ENCODE peak calls at places on chromosomes 2 and 18, in seven cellular contexts. One of them, this sample, is unnamed.

GRCh38 chr2:235685024-235685721 is 191.3 kb downstream of the AGAP1 start:
- DNase-seq in activated T-cell treated with anti-CD3 and anti-CD28 coated beads for 1 hour: no peak
- DNase-seq in RPMI7951: no peak
- DNase-seq in ureter: no peak
- DNase-seq in amniotic stem cell: no peak
- DNase-seq in MCF 10A: no peak
- DNase-seq in T-helper 17 cell: no peak
- DNase-seq in this sample: no peak

GRCh38 chr2:74501335-74502071 is 2.1 kb upstream of the LBX2 start:
- DNase-seq in RPMI7951: no peak
- DNase-seq in MCF 10A: no peak
- DNase-seq in ureter: no peak
- DNase-seq in activated T-cell treated with anti-CD3 and anti-CD28 coated beads for 1 hour: no peak
- DNase-seq in amniotic stem cell: no peak
- DNase-seq in T-helper 17 cell: no peak
- DNase-seq in this sample: no peak

GRCh38 chr18:50697509-50697908 is 122.3 kb downstream of the MRO start:
- DNase-seq in activated T-cell treated with anti-CD3 and anti-CD28 coated beads for 1 hour: no peak
- DNase-seq in MCF 10A: no peak
- DNase-seq in ureter: no peak
- DNase-seq in T-helper 17 cell: no peak
- DNase-seq in RPMI7951: no peak
- DNase-seq in amniotic stem cell: no peak
- DNase-seq in this sample: no peak

GRCh38 chr2:199463000-199463692 is 5.4 kb upstream of the SATB2 start:
- DNase-seq in activated T-cell treated with anti-CD3 and anti-CD28 coated beads for 1 hour: no peak
- DNase-seq in T-helper 17 cell: no peak
- DNase-seq in RPMI7951: peak
- DNase-seq in MCF 10A: peak
- DNase-seq in ureter: peak
- DNase-seq in amniotic stem cell: peak
- DNase-seq in this sample: peak

GRCh38 chr2:109260116-109260855 is 131.3 kb downstream of the SH3RF3 start:
- DNase-seq in ureter: no peak
- DNase-seq in activated T-cell treated with anti-CD3 and anti-CD28 coated beads for 1 hour: no peak
- DNase-seq in amniotic stem cell: no peak
- DNase-seq in MCF 10A: no peak
- DNase-seq in T-helper 17 cell: no peak
- DNase-seq in RPMI7951: no peak
- DNase-seq in this sample: no peak

GRCh38 chr2:172351586-172351985 is 75.8 kb upstream of the ITGA6 start:
- DNase-seq in RPMI7951: no peak
- DNase-seq in ureter: no peak
- DNase-seq in amniotic stem cell: no peak
- DNase-seq in T-helper 17 cell: no peak
- DNase-seq in activated T-cell treated with anti-CD3 and anti-CD28 coated beads for 1 hour: no peak
- DNase-seq in MCF 10A: no peak
- DNase-seq in this sample: no peak

GRCh38 chr2:140988597-140988996 is 1142.2 kb downstream of the LRP1B start:
- DNase-seq in MCF 10A: peak
- DNase-seq in amniotic stem cell: no peak
- DNase-seq in T-helper 17 cell: no peak
- DNase-seq in ureter: no peak
- DNase-seq in RPMI7951: no peak
- DNase-seq in activated T-cell treated with anti-CD3 and anti-CD28 coated beads for 1 hour: no peak
- DNase-seq in this sample: no peak

GRCh38 chr18:23259701-23260661 is 124.7 kb downstream of the CABLES1 start:
- DNase-seq in ureter: peak
- DNase-seq in RPMI7951: peak
- DNase-seq in MCF 10A: peak
- DNase-seq in amniotic stem cell: peak
- DNase-seq in activated T-cell treated with anti-CD3 and anti-CD28 coated beads for 1 hour: no peak
- DNase-seq in T-helper 17 cell: no peak
- DNase-seq in this sample: peak

GRCh38 chr18:54957987-54958386 is 1.3 kb downstream of the CCDC68 start:
- DNase-seq in RPMI7951: no peak
- DNase-seq in T-helper 17 cell: no peak
- DNase-seq in ureter: no peak
- DNase-seq in amniotic stem cell: no peak
- DNase-seq in MCF 10A: peak
- DNase-seq in activated T-cell treated with anti-CD3 and anti-CD28 coated beads for 1 hour: no peak
- DNase-seq in this sample: no peak

GRCh38 chr2:67840460-67841068 is 222.2 kb downstream of the C1D start:
- DNase-seq in RPMI7951: peak
- DNase-seq in MCF 10A: peak
- DNase-seq in amniotic stem cell: peak
- DNase-seq in T-helper 17 cell: no peak
- DNase-seq in activated T-cell treated with anti-CD3 and anti-CD28 coated beads for 1 hour: no peak
- DNase-seq in ureter: peak
- DNase-seq in this sample: peak

GRCh38 chr2:69643602-69644505 is at the start of gene AAK1:
- DNase-seq in MCF 10A: peak
- DNase-seq in T-helper 17 cell: peak
- DNase-seq in ureter: peak
- DNase-seq in activated T-cell treated with anti-CD3 and anti-CD28 coated beads for 1 hour: peak
- DNase-seq in amniotic stem cell: peak
- DNase-seq in RPMI7951: peak
- DNase-seq in this sample: peak

GRCh38 chr2:56239437-56239836 is 55.6 kb downstream of the CCDC85A start:
- DNase-seq in activated T-cell treated with anti-CD3 and anti-CD28 coated beads for 1 hour: no peak
- DNase-seq in RPMI7951: peak
- DNase-seq in ureter: no peak
- DNase-seq in MCF 10A: peak
- DNase-seq in amniotic stem cell: no peak
- DNase-seq in T-helper 17 cell: no peak
- DNase-seq in this sample: no peak

GRCh38 chr2:164739966-164740365 is 101.7 kb downstream of the COBLL1 start:
- DNase-seq in MCF 10A: peak
- DNase-seq in RPMI7951: peak
- DNase-seq in amniotic stem cell: peak
- DNase-seq in ureter: no peak
- DNase-seq in activated T-cell treated with anti-CD3 and anti-CD28 coated beads for 1 hour: no peak
- DNase-seq in T-helper 17 cell: no peak
- DNase-seq in this sample: no peak

GRCh38 chr18:12597775-12598174 is 60.1 kb downstream of the SPIRE1 start:
- DNase-seq in T-helper 17 cell: no peak
- DNase-seq in RPMI7951: peak
- DNase-seq in ureter: no peak
- DNase-seq in activated T-cell treated with anti-CD3 and anti-CD28 coated beads for 1 hour: no peak
- DNase-seq in amniotic stem cell: peak
- DNase-seq in MCF 10A: peak
- DNase-seq in this sample: no peak

GRCh38 chr2:3175568-3175955 is 202.1 kb downstream of the EIPR1 start:
- DNase-seq in amniotic stem cell: no peak
- DNase-seq in RPMI7951: no peak
- DNase-seq in ureter: no peak
- DNase-seq in MCF 10A: no peak
- DNase-seq in activated T-cell treated with anti-CD3 and anti-CD28 coated beads for 1 hour: no peak
- DNase-seq in T-helper 17 cell: no peak
- DNase-seq in this sample: no peak

GRCh38 chr2:198657520-198658121 is 800.1 kb downstream of the SATB2 start:
- DNase-seq in amniotic stem cell: peak
- DNase-seq in activated T-cell treated with anti-CD3 and anti-CD28 coated beads for 1 hour: no peak
- DNase-seq in T-helper 17 cell: no peak
- DNase-seq in ureter: no peak
- DNase-seq in RPMI7951: peak
- DNase-seq in MCF 10A: peak
- DNase-seq in this sample: peak

GRCh38 chr2:54457326-54458023 is 1.3 kb downstream of the SPTBN1 start:
- DNase-seq in MCF 10A: no peak
- DNase-seq in amniotic stem cell: no peak
- DNase-seq in RPMI7951: peak
- DNase-seq in ureter: no peak
- DNase-seq in activated T-cell treated with anti-CD3 and anti-CD28 coated beads for 1 hour: no peak
- DNase-seq in T-helper 17 cell: no peak
- DNase-seq in this sample: peak

GRCh38 chr2:63041592-63041991 is 9.0 kb upstream of the OTX1 start:
- DNase-seq in MCF 10A: no peak
- DNase-seq in activated T-cell treated with anti-CD3 and anti-CD28 coated beads for 1 hour: no peak
- DNase-seq in T-helper 17 cell: no peak
- DNase-seq in RPMI7951: no peak
- DNase-seq in ureter: no peak
- DNase-seq in amniotic stem cell: no peak
- DNase-seq in this sample: no peak

GRCh38 chr2:202721621-202722020 is 86.9 kb downstream of the FAM117B start:
- DNase-seq in amniotic stem cell: peak
- DNase-seq in activated T-cell treated with anti-CD3 and anti-CD28 coated beads for 1 hour: no peak
- DNase-seq in MCF 10A: peak
- DNase-seq in ureter: no peak
- DNase-seq in RPMI7951: peak
- DNase-seq in T-helper 17 cell: no peak
- DNase-seq in this sample: no peak

GRCh38 chr2:5459041-5459440 is 233.1 kb upstream of the SOX11 start:
- DNase-seq in amniotic stem cell: no peak
- DNase-seq in RPMI7951: no peak
- DNase-seq in ureter: no peak
- DNase-seq in MCF 10A: no peak
- DNase-seq in activated T-cell treated with anti-CD3 and anti-CD28 coated beads for 1 hour: no peak
- DNase-seq in T-helper 17 cell: no peak
- DNase-seq in this sample: no peak

GRCh38 chr18:42614619-42615293 is 500.7 kb downstream of the RIT2 start:
- DNase-seq in T-helper 17 cell: no peak
- DNase-seq in amniotic stem cell: no peak
- DNase-seq in MCF 10A: no peak
- DNase-seq in activated T-cell treated with anti-CD3 and anti-CD28 coated beads for 1 hour: no peak
- DNase-seq in RPMI7951: no peak
- DNase-seq in ureter: no peak
- DNase-seq in this sample: no peak

This sample was measured in OCI-LY7.